ENCODE peak calls at places on chromosome 21, in eight cellular contexts. F is left lobe of liver; J is NCI-H748 treated with DMSO at 0.1 percent for 48 hours; T is HFFc6; A is activated T-helper 1 cell treated with anti-CD3 and anti-CD28 coated beads, Interleukin-2, amount 50 U/mL, for 16 hours; K is CD4-positive, CD25-positive, alpha-beta regulatory T cell; S is HTR-8/SVneo; P is mucosa of gallbladder. I is an unnamed sample.

GRCh38 chr21:45248893-45249381 is 38.8 kb downstream of the POFUT2 start:
- DNase-seq in T (no peak), A (no peak), S (no peak), J (no peak), K (no peak), F (peak), P (no peak), I (no peak)

GRCh38 chr21:37188825-37189224 is 78.3 kb downstream of the VPS26C start:
- DNase-seq in P (no peak), T (no peak), J (no peak), S (no peak), K (no peak), A (no peak), F (no peak), I (no peak)

GRCh38 chr21:42562258-42562657 is 48.6 kb downstream of the SLC37A1 start:
- DNase-seq in T (no peak), A (no peak), P (no peak), J (no peak), F (no peak), K (no peak), S (no peak), I (no peak)

GRCh38 chr21:20169812-20170576 is 828.2 kb upstream of the NCAM2 start:
- DNase-seq in S (no peak), K (no peak), A (no peak), T (no peak), P (no peak), J (no peak), F (no peak), I (no peak)

GRCh38 chr21:45921917-45922316 is 59.7 kb upstream of the COL6A1 start:
- DNase-seq in P (no peak), K (no peak), S (no peak), F (no peak), J (no peak), A (no peak), T (no peak), I (no peak)

GRCh38 chr21:26391166-26391565 is 181.9 kb downstream of the CYYR1 start:
- DNase-seq in P (no peak), S (no peak), A (no peak), T (no peak), K (no peak), F (no peak), J (no peak), I (no peak)

GRCh38 chr21:42309753-42310213 is 5.4 kb downstream of the TFF3 start:
- DNase-seq in J (peak), F (no peak), T (no peak), P (peak), A (peak), K (peak), S (peak), I (peak)

GRCh38 chr21:42148584-42148983 is 70.4 kb upstream of the ABCG1 start:
- DNase-seq in S (no peak), A (no peak), T (no peak), F (no peak), K (no peak), J (no peak), P (no peak), I (no peak)

GRCh38 chr21:45523411-45524101 is 18.7 kb downstream of the SLC19A1 start:
- DNase-seq in J (no peak), S (no peak), A (no peak), P (no peak), T (no peak), F (peak), K (no peak), I (no peak)

GRCh38 chr21:40388046-40388445 is 458.9 kb downstream of the DSCAM start:
- DNase-seq in S (no peak), J (no peak), K (no peak), F (no peak), A (no peak), T (no peak), P (no peak), I (no peak)

GRCh38 chr21:46322351-46323226 is 1.1 kb downstream of the C21orf58 start:
- DNase-seq in F (peak), S (no peak), P (no peak), K (peak), J (peak), T (peak), A (no peak), I (peak)

GRCh38 chr21:25903599-25903998 is 168.8 kb downstream of the GABPA start:
- DNase-seq in J (no peak), S (no peak), T (no peak), A (no peak), P (no peak), F (no peak), K (no peak), I (no peak)